ENCODE peak calls at places on chromosomes 5 and 9, in six cellular contexts. V is CD4-positive, CD25-positive, alpha-beta regulatory T cell; G is A172; Y is colonic mucosa; D is activated CD4-positive, CD25-positive, alpha-beta regulatory T cell treated with anti-CD3 and anti-CD28 coated beads, Interleukin-2, amount 50 U/mL, for 72 hours; Z is PC-9. L is an unnamed sample.

GRCh38 chr9:29039258-29039657 is 1466.0 kb upstream of the C9orf72 start:
- DNase-seq in V (no peak), G (peak; percentile 34), Y (no peak), D (no peak), Z (peak; percentile 1), L (no peak)

GRCh38 chr9:134403682-134404301 is 77.5 kb downstream of the RXRA start:
- DNase-seq in V (no peak), G (peak; percentile 91), Y (peak; percentile 63), D (no peak), Z (no peak), L (no peak)

GRCh38 chr9:78089111-78089510 is 57.5 kb upstream of the GNAQ start:
- DNase-seq in V (no peak), G (no peak), Y (no peak), D (no peak), Z (no peak), L (no peak)

GRCh38 chr5:98929982-98930355 is 1.2 kb upstream of the CHD1 start:
- DNase-seq in V (no peak), G (no peak), Y (no peak), D (no peak), Z (no peak), L (no peak)

GRCh38 chr9:85038061-85038460 is 368.5 kb downstream of the NTRK2 start:
- DNase-seq in V (no peak), G (no peak), Y (no peak), D (no peak), Z (no peak), L (no peak)

GRCh38 chr5:178307266-178308045 is 74.9 kb upstream of the PHYKPL start:
- DNase-seq in V (no peak), G (no peak), Y (no peak), D (no peak), Z (no peak), L (peak; percentile 85)

GRCh38 chr9:114249424-114250234 is 73.3 kb upstream of the ORM1 start:
- DNase-seq in V (no peak), G (no peak), Y (no peak), D (no peak), Z (no peak), L (no peak)

GRCh38 chr9:89234636-89235035 is 56.0 kb upstream of the SHC3 start:
- DNase-seq in V (no peak), G (no peak), Y (no peak), D (peak; percentile 45), Z (peak; percentile 31), L (no peak)

GRCh38 chr9:137058651-137059234 is 4.9 kb upstream of the ENTPD2 start:
- DNase-seq in V (no peak), G (no peak), Y (no peak), D (no peak), Z (no peak), L (no peak)

GRCh38 chr5:134659456-134659855 is 10.9 kb downstream of the SEC24A start:
- DNase-seq in V (no peak), G (no peak), Y (no peak), D (no peak), Z (no peak), L (no peak)

GRCh38 chr5:40167283-40167682 is 512.4 kb upstream of the PTGER4 start:
- DNase-seq in V (no peak), G (no peak), Y (no peak), D (no peak), Z (no peak), L (no peak)

GRCh38 chr9:128066713-128067621 is at the start of gene NAIF1:
- DNase-seq in V (peak; percentile 93), G (peak; percentile 100), Y (peak; percentile 97), D (peak; percentile 96), Z (peak; percentile 98), L (peak; percentile 99)

GRCh38 chr5:152592416-152592815 is 187.3 kb upstream of the NMUR2 start:
- DNase-seq in V (no peak), G (no peak), Y (no peak), D (no peak), Z (no peak), L (no peak)

GRCh38 chr9:133953621-133953975 is 38.5 kb downstream of the VAV2 start:
- DNase-seq in V (no peak), G (no peak), Y (no peak), D (no peak), Z (no peak), L (peak; percentile 77)

L was measured in chondrocyte.